ENCODE peak calls at places on chromosomes 16 and 17, in ten cellular contexts. W is stimulated activated CD8-positive, alpha-beta memory T cell treated with anti-CD3 and anti-CD28 coated beads, Interleukin-4, amount 100 ng/mL, for 1 hour; V is adrenal gland; K is stimulated activated CD4-positive, alpha-beta T cell treated with anti-CD3 and anti-CD28 coated beads, Interleukin-2, amount 100 ng/mL, for 48 hours; O is NCI-H2029; X is ureter; C is HCEC 1CT; D is NCI-H460; I is T follicular helper cell; N is stomach. H is an unnamed sample.

GRCh38 chr16:65070831-65071230 is 51.0 kb downstream of the CDH11 start:
- DNase-seq in K (no peak), O (no peak), N (peak), I (no peak), C (peak), W (no peak), D (peak), V (peak), X (peak), H (no peak)

GRCh38 chr16:1309888-1310831 is 724 bp downstream of the UBE2I start:
- DNase-seq in V (peak), I (peak), N (peak), O (no peak), W (no peak), D (no peak), K (peak), X (peak), C (peak), H (no peak)

GRCh38 chr17:40813804-40814203 is 8.6 kb downstream of the KRT10 start:
- DNase-seq in I (no peak), O (no peak), N (no peak), V (no peak), W (no peak), D (no peak), C (peak), K (no peak), X (no peak), H (no peak)

GRCh38 chr16:19583665-19584300 is 28.3 kb downstream of the VPS35L start:
- DNase-seq in I (no peak), N (peak), O (peak), V (no peak), X (no peak), W (no peak), C (peak), K (peak), D (peak), H (no peak)

GRCh38 chr17:56978441-56979090 is 635 bp downstream of the SCPEP1 start:
- DNase-seq in K (no peak), N (no peak), W (no peak), X (no peak), C (no peak), I (no peak), O (no peak), D (no peak), V (no peak), H (no peak)

GRCh38 chr17:50272246-50272645 is 2.0 kb upstream of the TMEM92 start:
- DNase-seq in K (no peak), C (no peak), D (no peak), X (peak), W (no peak), I (no peak), N (no peak), O (no peak), V (no peak), H (no peak)

GRCh38 chr16:30834130-30834740 is 47.2 kb upstream of the ZNF629 start:
- DNase-seq in I (no peak), K (no peak), O (no peak), C (no peak), V (no peak), X (no peak), W (no peak), N (no peak), D (no peak), H (no peak)

GRCh38 chr17:61149862-61150362 is 249.7 kb upstream of the TBX2 start:
- DNase-seq in X (no peak), C (no peak), I (no peak), N (no peak), D (no peak), K (no peak), O (no peak), W (no peak), V (no peak), H (no peak)

GRCh38 chr17:45667591-45668171 is 116.4 kb upstream of the CRHR1 start:
- DNase-seq in C (no peak), X (no peak), I (no peak), D (no peak), W (no peak), N (no peak), O (no peak), V (no peak), K (no peak), H (no peak)

GRCh38 chr16:86747761-86748160 is 169.4 kb downstream of the FOXL1 start:
- DNase-seq in I (no peak), W (no peak), C (no peak), V (no peak), O (no peak), D (no peak), K (no peak), N (no peak), X (no peak), H (no peak)

GRCh38 chr17:41655611-41656111 is 31.3 kb upstream of the KRT17 start:
- DNase-seq in O (no peak), K (no peak), I (no peak), V (no peak), X (peak), D (no peak), W (no peak), C (no peak), N (peak), H (peak)

GRCh38 chr17:76079577-76080206 is 710 bp downstream of the ZACN start:
- DNase-seq in V (no peak), K (no peak), D (no peak), X (no peak), C (no peak), O (no peak), I (no peak), N (no peak), W (no peak), H (no peak)

GRCh38 chr17:72099919-72100318 is 20.9 kb upstream of the SOX9 start:
- DNase-seq in V (no peak), C (peak), X (no peak), D (no peak), I (no peak), W (no peak), N (no peak), K (no peak), O (no peak), H (no peak)

GRCh38 chr17:3796822-3797170 is 4.2 kb downstream of the ITGAE start:
- DNase-seq in N (no peak), V (no peak), D (no peak), C (no peak), X (no peak), K (no peak), W (no peak), O (no peak), I (no peak), H (no peak)

GRCh38 chr17:48617515-48618365 is 2.6 kb upstream of the HOXB8 start:
- DNase-seq in W (no peak), K (no peak), N (no peak), C (no peak), D (no peak), I (no peak), X (no peak), O (no peak), V (no peak), H (no peak)

GRCh38 chr16:583815-584591 is 5.9 kb upstream of the RAB40C start:
- DNase-seq in W (no peak), C (no peak), N (no peak), D (no peak), I (no peak), K (no peak), X (no peak), V (peak), O (no peak), H (no peak)

GRCh38 chr17:78993241-78993956 is 13.7 kb upstream of the LGALS3BP start:
- DNase-seq in I (peak), D (peak), X (no peak), V (peak), O (no peak), N (peak), K (peak), W (peak), C (no peak), H (no peak)

GRCh38 chr16:86025706-86026105 is 126.7 kb downstream of the IRF8 start:
- DNase-seq in O (no peak), C (no peak), W (no peak), X (no peak), I (no peak), K (no peak), D (no peak), N (no peak), V (no peak), H (no peak)

GRCh38 chr17:32335647-32336046 is 6.3 kb downstream of the C17orf75 start:
- DNase-seq in N (no peak), C (peak), D (no peak), K (no peak), X (no peak), W (no peak), O (no peak), I (no peak), V (no peak), H (no peak)

GRCh38 chr17:49252148-49252682 is 21.6 kb upstream of the PHOSPHO1 start:
- DNase-seq in C (peak), X (no peak), K (no peak), D (peak), V (peak), N (no peak), I (no peak), W (no peak), O (no peak), H (no peak)

GRCh38 chr17:47297661-47298400 is 25.9 kb upstream of the EFCAB13 start:
- DNase-seq in C (no peak), W (no peak), X (no peak), V (no peak), K (no peak), O (no peak), D (no peak), I (no peak), N (no peak), H (no peak)

GRCh38 chr16:16154292-16154951 is 68.9 kb downstream of the ABCC6 start:
- DNase-seq in O (no peak), D (no peak), W (no peak), V (no peak), X (no peak), C (no peak), K (no peak), N (no peak), I (no peak), H (no peak)

GRCh38 chr16:83513006-83513755 is 294.6 kb upstream of the HSBP1 start:
- DNase-seq in X (no peak), W (no peak), V (no peak), N (no peak), I (no peak), K (no peak), D (no peak), O (no peak), C (peak), H (no peak)

GRCh38 chr16:68367034-68367433 is 56.2 kb downstream of the PRMT7 start:
- DNase-seq in X (no peak), O (no peak), C (peak), K (peak), V (no peak), I (peak), W (no peak), D (peak), N (peak), H (no peak)

GRCh38 chr17:8953152-8953885 is 12.2 kb downstream of the PIK3R5 start:
- DNase-seq in D (no peak), V (no peak), I (no peak), C (no peak), O (no peak), X (no peak), N (no peak), K (no peak), W (no peak), H (no peak)

GRCh38 chr16:21117567-21117966 is 33.1 kb downstream of the DNAH3 start:
- DNase-seq in O (no peak), I (no peak), K (no peak), W (no peak), D (no peak), C (no peak), N (no peak), V (no peak), X (no peak), H (no peak)

GRCh38 chr16:50360779-50361178 is 8.0 kb downstream of the BRD7 start:
- DNase-seq in W (no peak), O (no peak), V (no peak), X (no peak), I (no peak), C (no peak), N (no peak), D (no peak), K (no peak), H (no peak)

GRCh38 chr16:2483160-2483559 is 8.2 kb downstream of the TBC1D24 start:
- DNase-seq in N (no peak), W (no peak), C (no peak), X (no peak), I (no peak), D (no peak), V (no peak), O (peak), K (no peak), H (no peak)

GRCh38 chr17:64134216-64134970 is 4.4 kb upstream of the ERN1 start:
- DNase-seq in V (no peak), O (no peak), K (no peak), W (no peak), I (no peak), C (no peak), X (no peak), D (no peak), N (no peak), H (no peak)

GRCh38 chr17:4444782-4445473 is 11.2 kb downstream of the SPNS3 start:
- DNase-seq in V (peak), N (peak), C (no peak), D (no peak), K (no peak), O (peak), W (no peak), X (peak), I (no peak), H (no peak)

H was measured in NCI-H1048.